ENCODE peak calls at places on chromosome 1, in nine cellular contexts. C is GM23248; H is MM.1S; X is right lobe of liver; Y is heart right ventricle; G is left ventricle myocardium inferior; Q is naive thymus-derived CD4-positive, alpha-beta T cell; J is stomach; R is psoas muscle. I is an unnamed sample. For H3K36me3 and H3K27me3, the result is how much of the 10 kb centered on the place peaks cover.

GRCh38 chr1:212520299-212520698 is 87.6 kb downstream of the NENF start:
- DNase-seq in H (no peak), G (no peak), Q (no peak), C (no peak), R (no peak), X (no peak), J (no peak), Y (no peak), I (no peak)

GRCh38 chr1:245654460-245655050 is 499.8 kb downstream of the KIF26B start:
- DNase-seq in X (no peak), Y (no peak), J (no peak), Q (no peak), H (no peak), G (no peak), C (no peak), R (no peak), I (no peak)

GRCh38 chr1:200180821-200181220 is 153.3 kb downstream of the NR5A2 start:
- DNase-seq in J (no peak), G (no peak), H (no peak), Y (no peak), R (no peak), Q (no peak), X (peak), C (peak), I (peak)

GRCh38 chr1:223796210-223796609 is 49.5 kb downstream of the TP53BP2 start:
- DNase-seq in R (no peak), J (no peak), G (no peak), Q (no peak), X (no peak), C (no peak), Y (no peak), H (no peak), I (no peak)

GRCh38 chr1:61588736-61589381 is 136.1 kb downstream of the TM2D1 start:
- DNase-seq in G (peak), H (peak), X (peak), Q (peak), Y (peak), R (peak), J (peak), C (peak), I (peak)

GRCh38 chr1:185244015-185244747 is 72.9 kb downstream of the IVNS1ABP start:
- DNase-seq in X (no peak), R (no peak), Y (no peak), Q (no peak), C (peak), H (no peak), G (no peak), J (no peak), I (no peak)

GRCh38 chr1:40039245-40039756 is 1.2 kb upstream of the CAP1 start:
- DNase-seq in J (no peak), X (no peak), R (no peak), C (no peak), Y (no peak), H (peak), G (no peak), Q (peak), I (peak)

GRCh38 chr1:163307479-163308171 is 14.1 kb upstream of the NUF2 start:
- DNase-seq in J (no peak), R (no peak), G (no peak), C (peak), H (no peak), Y (no peak), Q (no peak), X (no peak), I (no peak)

GRCh38 chr1:48532976-48533375 is 61.0 kb upstream of the SPATA6 start:
- DNase-seq in H (no peak), Y (no peak), R (no peak), J (no peak), X (no peak), C (no peak), Q (no peak), G (no peak), I (no peak)

GRCh38 chr1:44542415-44543063 is 131.7 kb downstream of the TMEM53 start:
- DNase-seq in J (no peak), G (no peak), H (no peak), C (no peak), R (no peak), Y (no peak), Q (no peak), X (no peak), I (no peak)
- H3K27ac ChIP-seq in J (no peak), G (no peak), H (no peak), C (no peak), R (no peak), Y (no peak), Q (no peak), X (no peak), I (no peak)

GRCh38 chr1:198297281-198297680 is 140.5 kb downstream of the NEK7 start:
- DNase-seq in H (no peak), C (no peak), Y (no peak), X (no peak), R (no peak), Q (no peak), G (no peak), J (no peak), I (no peak)
- H3K36me3 ChIP-seq in H (under half), C (half or more), Y (under half), X (under half), R (under half), Q (under half), G (under half), J (under half), I (under half)

GRCh38 chr1:197902454-197903195 is at the start of gene C1orf53:
- DNase-seq in G (peak), R (peak), J (peak), H (peak), Q (peak), C (peak), Y (peak), X (peak), I (peak)
- H3K27me3 ChIP-seq in G (under half), R (under half), J (under half), H (under half), Q (under half), C (under half), Y (under half), X (under half), I (under half)

GRCh38 chr1:202689082-202689481 is 21.2 kb downstream of the SYT2 start:
- DNase-seq in G (no peak), J (no peak), X (no peak), Q (no peak), C (no peak), H (no peak), R (no peak), Y (no peak), I (no peak)
- H3K27ac ChIP-seq in G (no peak), J (no peak), X (no peak), Q (no peak), C (no peak), H (no peak), R (no peak), Y (no peak), I (no peak)

GRCh38 chr1:53800621-53801020 is 37.5 kb downstream of the NDC1 start:
- DNase-seq in R (no peak), H (no peak), Q (no peak), J (no peak), Y (no peak), G (no peak), C (no peak), X (no peak), I (no peak)

GRCh38 chr1:53804181-53804580 is 33.9 kb downstream of the NDC1 start:
- DNase-seq in H (no peak), X (no peak), C (no peak), Q (no peak), Y (no peak), G (no peak), R (no peak), J (no peak), I (no peak)

GRCh38 chr1:53804791-53805505 is 33.1 kb downstream of the NDC1 start:
- DNase-seq in Y (no peak), R (no peak), C (no peak), X (no peak), H (no peak), Q (no peak), G (no peak), J (no peak), I (no peak)

DNA sequence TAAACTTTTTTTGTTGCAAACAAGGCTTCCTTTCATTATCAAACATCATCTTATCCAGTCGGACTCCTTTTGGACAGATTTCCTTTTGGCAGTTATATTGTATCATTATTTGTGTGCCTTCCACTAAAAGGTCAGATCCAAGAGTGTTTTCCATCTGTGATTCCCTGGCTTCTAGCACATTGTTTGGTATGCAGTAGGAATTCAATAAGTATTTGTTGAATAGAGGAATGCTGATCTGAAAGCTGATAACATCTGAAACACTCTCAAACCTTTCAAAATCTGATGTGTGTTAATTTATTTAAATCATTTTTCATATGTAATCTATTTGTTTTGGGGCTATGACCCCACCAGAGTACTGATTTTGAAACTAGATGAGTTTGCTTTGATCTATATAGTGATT is 39.0 kb downstream of the NDC1 start:
- DNase-seq in C (no peak), R (no peak), G (no peak), J (no peak), Y (no peak), X (no peak), Q (no peak), H (no peak), I (no peak)
- H3K36me3 ChIP-seq in C (under half), R (half or more), G (half or more), J (half or more), Y (under half), X (under half), Q (under half), H (under half), I (under half)

DNA sequence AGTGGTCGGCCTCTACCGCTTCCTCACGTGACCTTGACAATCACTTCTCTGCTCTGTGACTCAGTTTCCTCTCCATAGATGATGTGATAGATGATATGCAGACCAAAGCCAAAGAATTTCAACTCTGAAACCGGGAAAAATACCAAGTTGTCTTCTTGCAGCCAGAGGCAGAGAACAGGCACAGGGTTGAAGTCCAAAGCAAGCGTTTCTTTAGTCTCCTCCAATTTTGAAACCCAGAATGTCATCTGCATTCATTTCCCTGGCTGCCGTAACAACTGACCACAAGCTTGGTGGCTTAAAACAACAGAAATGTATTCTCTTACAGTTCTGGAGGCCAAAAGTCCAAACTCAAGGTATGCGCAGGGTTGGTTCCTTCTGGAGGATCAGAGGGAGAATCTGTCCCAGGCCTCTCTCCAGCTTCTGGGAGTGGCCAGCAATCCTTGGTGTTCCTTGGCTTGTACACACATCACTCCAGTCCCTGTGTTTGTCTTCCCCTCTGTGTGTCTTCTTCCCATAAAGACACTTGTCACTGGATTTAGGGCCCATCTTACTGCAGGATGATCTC is 30.3 kb upstream of the H6PD start:
- DNase-seq in X (no peak), G (no peak), J (no peak), Q (no peak), Y (no peak), C (no peak), R (no peak), H (no peak), I (no peak)
- H3K27me3 ChIP-seq in X (under half), G (half or more), J (under half), Q (under half), Y (under half), C (under half), R (under half), H (half or more), I (under half)

DNA sequence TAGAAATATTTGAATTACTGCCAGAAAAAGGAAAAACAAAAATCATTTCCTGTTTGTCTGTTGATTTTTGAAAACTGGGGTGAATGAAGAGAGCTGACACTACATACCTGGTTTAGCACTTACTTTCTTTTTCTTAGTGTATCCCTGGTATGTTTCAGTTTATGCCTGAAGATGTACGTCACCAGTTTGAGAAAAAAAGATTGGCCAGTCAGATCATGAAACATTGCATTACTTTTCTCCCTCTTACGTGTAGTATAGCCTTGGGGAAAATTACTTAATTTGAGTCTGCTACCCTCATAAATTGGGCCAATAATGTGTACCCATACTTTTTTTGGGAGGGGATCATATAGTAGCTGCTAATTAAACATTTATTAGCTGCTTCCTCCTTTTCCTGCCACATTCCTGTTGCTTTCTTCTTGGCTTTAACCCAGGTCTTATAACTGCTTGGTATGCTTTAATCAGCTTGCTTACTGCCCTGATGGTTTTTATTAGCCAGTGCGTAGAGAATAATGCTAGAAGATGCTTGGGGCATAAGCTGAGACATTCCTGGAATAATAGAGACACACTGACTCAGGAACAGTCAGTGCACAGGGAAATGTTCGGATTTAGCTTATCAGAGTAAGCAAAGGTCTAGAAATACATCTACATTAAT is 32.1 kb downstream of the RABGAP1L start:
- DNase-seq in H (no peak), G (no peak), X (no peak), Y (no peak), C (peak), J (no peak), R (no peak), Q (no peak), I (no peak)
- H3K27ac ChIP-seq in H (no peak), G (peak), X (no peak), Y (no peak), C (peak), J (no peak), R (no peak), Q (no peak), I (no peak)

DNA sequence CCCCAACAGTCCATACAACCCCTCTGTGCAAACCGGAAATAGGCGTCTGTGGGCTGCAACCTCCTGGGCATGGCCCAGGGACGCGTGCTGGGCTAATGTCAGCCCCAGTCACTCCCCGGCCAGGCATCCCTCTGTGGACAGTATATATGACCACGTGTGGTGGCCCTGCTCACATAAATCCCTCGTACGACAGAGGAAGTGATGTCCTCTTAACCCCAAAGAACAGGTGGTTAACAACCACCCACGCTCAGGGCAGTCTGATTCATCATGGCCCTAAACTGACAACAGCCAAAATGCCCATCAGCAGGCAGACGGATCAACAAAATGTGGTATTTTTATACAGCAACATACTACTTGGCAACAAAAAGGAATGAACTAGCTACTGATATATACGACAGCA is 51.1 kb downstream of the ECE1 start:
- DNase-seq in R (no peak), X (no peak), J (no peak), Q (no peak), H (no peak), G (no peak), C (no peak), Y (no peak), I (no peak)
- H3K36me3 ChIP-seq in R (half or more), X (under half), J (half or more), Q (under half), H (under half), G (half or more), C (under half), Y (under half), I (under half)